ENCODE peak calls at places on chromosomes 16 and 17, in six cellular contexts. B is HCT116, F is neuronal stem cell, G is cardiac muscle cell, S is breast epithelium, H is tibial nerve. K is an unnamed sample. For H3K9me3, the result is how much of the 10 kb centered on the place peaks cover.

GRCh38 chr17:10805911-10806310 is 2.0 kb upstream of the TMEM238L start:
- DNase-seq in B (no peak), F (no peak), G (no peak), S (no peak), H (no peak), K (no peak)

GRCh38 chr16:5046914-5047313 is 13.2 kb upstream of the NAGPA start:
- DNase-seq in B (no peak), F (no peak), G (no peak), S (no peak), H (no peak), K (no peak)

GRCh38 chr17:8994319-8994718 is 27.0 kb upstream of the NTN1 start:
- DNase-seq in B (peak), F (peak), G (peak), S (no peak), H (peak), K (peak)

GRCh38 chr16:75446416-75446815 is 13.1 kb upstream of the CFDP1 start:
- DNase-seq in B (no peak), F (no peak), G (no peak), S (no peak), H (no peak), K (no peak)

GRCh38 chr17:60333628-60334031 is 58.3 kb downstream of the USP32 start:
- DNase-seq in B (no peak), F (no peak), G (no peak), S (no peak), H (no peak), K (no peak)

GRCh38 chr17:13429201-13429600 is 172.5 kb downstream of the HS3ST3A1 start:
- DNase-seq in B (no peak), F (no peak), G (peak), S (no peak), H (peak), K (no peak)

GRCh38 chr17:45440161-45440859 is 7.6 kb upstream of the ARHGAP27 start:
- DNase-seq in B (no peak), F (no peak), G (peak), S (peak), H (no peak), K (no peak)

GRCh38 chr17:49028271-49028670 is 31.1 kb downstream of the IGF2BP1 start:
- DNase-seq in B (no peak), F (no peak), G (no peak), S (no peak), H (no peak), K (no peak)

GRCh38 chr16:62664566-62664965 is 628.3 kb upstream of the CDH8 start:
- DNase-seq in B (no peak), F (no peak), G (no peak), S (no peak), H (no peak), K (no peak)

GRCh38 chr17:40538936-40539705 is 26.2 kb downstream of the CCR7 start:
- DNase-seq in B (no peak), F (no peak), G (no peak), S (no peak), H (no peak), K (no peak)

GRCh38 chr16:69711115-69711740 is 15.1 kb downstream of the NQO1 start:
- DNase-seq in B (peak), F (no peak), G (peak), S (peak), H (no peak), K (no peak)

GRCh38 chr17:57375770-57376181 is 119.5 kb downstream of the MSI2 start:
- DNase-seq in B (peak), F (no peak), G (no peak), S (no peak), H (no peak), K (no peak)

GRCh38 chr16:21626659-21627277 is 25.6 kb downstream of the IGSF6 start:
- DNase-seq in B (peak), F (no peak), G (peak), S (no peak), H (peak), K (no peak)

GRCh38 chr17:50916026-50916707 is 50.0 kb upstream of the TOB1 start:
- DNase-seq in B (no peak), F (no peak), G (no peak), S (no peak), H (no peak), K (no peak)

GRCh38 chr17:57916925-57917858 is 38.0 kb downstream of the CUEDC1 start:
- DNase-seq in B (peak), F (no peak), G (no peak), S (no peak), H (no peak), K (no peak)

GRCh38 chr17:73798111-73798748 is 154.0 kb upstream of the SDK2 start:
- DNase-seq in B (no peak), F (no peak), G (peak), S (no peak), H (peak), K (no peak)

GRCh38 chr16:3727806-3728381 is 10.6 kb upstream of the TRAP1 start:
- DNase-seq in B (no peak), F (no peak), G (no peak), S (no peak), H (no peak), K (no peak)

GRCh38 chr17:31778538-31778937 is 80.5 kb downstream of the COPRS start:
- DNase-seq in B (no peak), F (no peak), G (no peak), S (no peak), H (no peak), K (no peak)

GRCh38 chr16:28491080-28491969 is 549 bp downstream of the CLN3 start:
- DNase-seq in B (no peak), F (peak), G (peak), S (no peak), H (peak), K (no peak)

GRCh38 chr17:78774456-78774855 is 7.6 kb downstream of the CYTH1 start:
- DNase-seq in B (no peak), F (no peak), G (no peak), S (no peak), H (no peak), K (no peak)

GRCh38 chr17:49505854-49506253 is 10.8 kb downstream of the NGFR start:
- DNase-seq in B (no peak), F (no peak), G (peak), S (no peak), H (no peak), K (no peak)

GRCh38 chr16:1780677-1781072 is 1.7 kb downstream of the SPSB3 start:
- DNase-seq in B (no peak), F (no peak), G (no peak), S (no peak), H (no peak), K (no peak)

GRCh38 chr17:79043191-79043930 is 19.4 kb downstream of the C1QTNF1 start:
- DNase-seq in B (no peak), F (no peak), G (no peak), S (no peak), H (no peak), K (no peak)

GRCh38 chr17:71753070-71753469 is 367.8 kb upstream of the SOX9 start:
- DNase-seq in B (no peak), F (no peak), G (no peak), S (no peak), H (no peak), K (no peak)

GRCh38 chr16:88070989-88071625 is 119.9 kb downstream of the BANP start:
- DNase-seq in B (no peak), F (no peak), G (no peak), S (no peak), H (no peak), K (no peak)

GRCh38 chr16:79810449-79811189 is 210.1 kb upstream of the MAF start:
- DNase-seq in B (no peak), F (no peak), G (no peak), S (no peak), H (no peak), K (no peak)

GRCh38 chr17:2853111-2853721 is 57.0 kb downstream of the RAP1GAP2 start:
- DNase-seq in B (no peak), F (no peak), G (peak), S (no peak), H (no peak), K (peak)

GRCh38 chr17:29210879-29211278 is 30.7 kb upstream of the MYO18A start:
- DNase-seq in B (no peak), F (no peak), G (no peak), S (no peak), H (no peak), K (no peak)

GRCh38 chr17:29209073-29209472 is 28.9 kb upstream of the MYO18A start:
- DNase-seq in B (no peak), F (no peak), G (no peak), S (no peak), H (no peak), K (no peak)

GRCh38 chr17:29207986-29208385 is 27.8 kb upstream of the MYO18A start:
- DNase-seq in B (no peak), F (no peak), G (no peak), S (no peak), H (no peak), K (no peak)

DNA sequence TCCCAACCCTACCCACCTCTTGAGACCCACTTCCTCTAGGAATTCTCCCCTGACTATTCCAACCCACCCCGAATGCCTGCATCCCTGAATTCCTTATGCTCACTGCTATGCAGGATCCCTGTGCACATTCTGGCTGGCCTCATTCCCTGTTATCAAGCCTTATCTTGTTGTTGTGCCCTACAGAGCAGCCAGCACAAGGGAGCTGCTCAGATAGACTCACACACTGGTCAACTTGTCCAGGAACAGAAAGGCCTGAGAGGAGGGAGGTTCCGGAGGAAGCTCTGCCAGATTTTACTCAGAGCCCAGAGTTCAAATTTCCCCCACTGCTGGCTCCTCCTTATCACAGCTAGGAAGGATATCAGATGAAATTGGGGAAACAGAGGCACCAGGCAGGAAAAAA is 24.8 kb upstream of the MYO18A start:
- DNase-seq in B (no peak), F (no peak), G (peak), S (no peak), H (no peak), K (no peak)
- H3K9me3 ChIP-seq in B (under half), F (under half), G (under half), S (under half), H (under half), K (under half)

GRCh38 chr16:66548068-66548467 is 1.9 kb downstream of the TK2 start:
- DNase-seq in B (no peak), F (no peak), G (no peak), S (no peak), H (no peak), K (no peak)
- H3K9me3 ChIP-seq in B (under half), F (under half), G (under half), S (under half), H (under half), K (under half)

GRCh38 chr16:31767267-31767666 is 106.3 kb upstream of the ZNF267 start:
- DNase-seq in B (no peak), F (no peak), G (no peak), S (no peak), H (no peak), K (no peak)

GRCh38 chr16:31764103-31764502 is 109.5 kb upstream of the ZNF267 start:
- DNase-seq in B (no peak), F (no peak), G (no peak), S (no peak), H (no peak), K (no peak)
- H3K9me3 ChIP-seq in B (under half), F (half or more), G (under half), S (half or more), H (under half), K (under half)

DNA sequence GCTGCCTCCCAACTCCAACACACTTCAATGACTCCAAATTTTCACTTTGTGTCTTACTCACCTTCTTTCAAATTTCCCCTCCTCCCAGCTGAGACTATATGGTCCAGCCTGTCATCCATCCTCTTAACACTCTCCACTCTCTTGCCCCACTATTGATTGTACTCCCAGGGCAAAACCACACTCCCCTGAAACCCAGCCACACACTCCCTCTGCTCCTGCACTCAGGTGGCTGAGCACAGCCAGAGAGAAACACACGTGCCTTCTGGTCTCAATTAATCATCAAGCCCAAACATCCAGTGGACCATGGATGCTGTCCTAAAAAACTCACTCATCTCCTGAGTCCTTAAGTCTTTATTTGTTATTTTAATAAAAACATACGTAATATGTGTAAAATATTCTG is 1026.4 kb downstream of the KCNJ18 start:
- DNase-seq in B (no peak), F (no peak), G (no peak), S (no peak), H (no peak), K (no peak)
- H3K9me3 ChIP-seq in B (under half), F (under half), G (under half), S (under half), H (under half), K (under half)

DNA sequence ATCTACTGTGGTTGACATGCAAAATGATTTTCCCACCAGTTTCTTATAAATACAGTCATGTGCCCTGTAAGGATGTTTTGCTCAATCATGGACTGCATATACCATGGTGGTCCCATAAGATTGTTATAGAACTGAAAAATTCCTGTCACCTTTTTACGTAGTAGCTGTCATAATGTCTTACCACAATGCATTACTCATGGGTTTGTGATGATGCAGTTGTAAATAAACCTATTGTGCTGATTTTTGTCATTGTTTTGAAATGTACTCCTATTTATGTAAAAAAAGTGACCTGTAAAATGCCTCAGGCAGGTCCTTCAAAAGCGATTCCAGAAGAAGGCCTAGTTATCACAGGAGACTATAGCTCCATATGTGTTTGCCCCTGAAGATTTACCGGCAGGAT is 695.4 kb upstream of the KIF2B start:
- DNase-seq in B (no peak), F (no peak), G (no peak), S (no peak), H (no peak), K (no peak)
- H3K9me3 ChIP-seq in B (under half), F (under half), G (under half), S (under half), H (under half), K (under half)

DNA sequence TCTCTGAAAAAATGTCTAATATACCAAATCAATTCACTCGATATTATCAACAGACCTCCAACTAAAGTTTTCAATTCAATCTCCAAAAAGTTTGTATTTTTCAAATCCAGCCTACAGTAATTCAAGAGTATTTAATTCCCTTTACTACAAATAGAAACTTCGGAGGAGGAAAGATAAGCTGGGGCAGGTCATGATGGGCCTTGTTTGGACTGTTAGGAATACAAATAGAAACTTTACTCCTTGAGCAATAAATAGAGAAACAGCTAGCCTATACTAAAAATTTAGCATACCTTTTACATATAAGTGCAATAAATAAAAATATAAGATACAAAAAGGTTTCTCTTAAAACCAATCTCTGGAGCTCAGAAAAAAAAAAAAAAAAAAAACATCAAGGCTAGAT is 98.2 kb downstream of the NCOR1 start:
- DNase-seq in B (no peak), F (no peak), G (no peak), S (no peak), H (no peak), K (no peak)
- H3K9me3 ChIP-seq in B (under half), F (under half), G (under half), S (under half), H (under half), K (under half)

DNA sequence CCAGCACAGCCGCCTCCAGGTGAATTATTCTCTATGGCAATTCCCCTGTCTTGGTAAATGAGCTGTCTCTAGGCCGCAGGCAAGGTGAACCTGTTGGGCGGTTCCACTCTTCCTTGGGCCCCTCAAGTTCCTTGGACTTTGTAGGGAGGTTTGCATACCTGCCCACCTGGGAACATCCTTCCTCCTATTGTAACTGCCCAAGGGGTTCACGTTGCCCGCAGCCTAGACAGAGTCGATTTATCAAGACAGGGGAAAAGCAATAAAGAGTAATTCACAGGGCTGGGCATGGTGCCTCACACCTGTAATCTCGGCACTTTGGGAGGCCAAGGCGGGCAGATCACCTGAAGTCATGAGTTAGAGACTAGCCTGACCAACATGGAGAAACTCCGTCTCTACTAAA is 122.5 kb downstream of the KCNJ18 start:
- DNase-seq in B (no peak), F (no peak), G (no peak), S (no peak), H (no peak), K (no peak)
- H3K9me3 ChIP-seq in B (under half), F (under half), G (under half), S (under half), H (under half), K (under half)

GRCh38 chr17:28718317-28718672 is 627 bp upstream of the RAB34 start:
- DNase-seq in B (no peak), F (peak), G (peak), S (no peak), H (no peak), K (no peak)
- H3K9me3 ChIP-seq in B (under half), F (under half), G (under half), S (under half), H (under half), K (under half)